ENCODE peak calls at places on chromosomes 7 and 10, in seven cellular contexts. I, M, P, A, X, V and J are unnamed samples.

GRCh38 chr10:5652746-5653145 is 13.6 kb downstream of the ASB13 start:
- DNase-seq in I (no peak), M (no peak), P (no peak), A (no peak), X (no peak), V (no peak), J (no peak)

GRCh38 chr10:52099026-52099600 is 215.0 kb upstream of the DKK1 start:
- DNase-seq in I (no peak), M (no peak), P (no peak), A (no peak), X (no peak), V (no peak), J (no peak)

GRCh38 chr10:97853006-97853405 is 3.4 kb downstream of the GOLGA7B start:
- DNase-seq in I (peak), M (no peak), P (no peak), A (peak), X (no peak), V (no peak), J (no peak)

GRCh38 chr7:17940302-17941170 is at the start of gene SNX13:
- DNase-seq in I (peak), M (peak), P (peak), A (peak), X (peak), V (peak), J (peak)

GRCh38 chr7:79317728-79318127 is 135.7 kb downstream of the MAGI2 start:
- DNase-seq in I (peak), M (no peak), P (no peak), A (peak), X (no peak), V (peak), J (no peak)

GRCh38 chr7:69780377-69780776 is 182.1 kb downstream of the AUTS2 start:
- DNase-seq in I (no peak), M (no peak), P (no peak), A (peak), X (no peak), V (no peak), J (no peak)

GRCh38 chr10:77220150-77220549 is 417.5 kb downstream of the KCNMA1 start:
- DNase-seq in I (no peak), M (no peak), P (no peak), A (no peak), X (no peak), V (no peak), J (no peak)

GRCh38 chr7:141483044-141483443 is 68.2 kb upstream of the AGK start:
- DNase-seq in I (no peak), M (no peak), P (no peak), A (peak), X (no peak), V (no peak), J (no peak)

GRCh38 chr10:95789928-95790327 is 34.0 kb downstream of the ENTPD1 start:
- DNase-seq in I (no peak), M (no peak), P (no peak), A (no peak), X (no peak), V (no peak), J (no peak)

GRCh38 chr7:150685219-150686029 is at the start of gene GIMAP2:
- DNase-seq in I (peak), M (peak), P (no peak), A (peak), X (no peak), V (no peak), J (peak)

GRCh38 chr7:26653430-26653911 is 210.9 kb downstream of the SKAP2 start:
- DNase-seq in I (no peak), M (no peak), P (no peak), A (peak), X (no peak), V (no peak), J (no peak)

GRCh38 chr7:131546126-131546525 is 10.3 kb downstream of the PODXL start:
- DNase-seq in I (no peak), M (no peak), P (no peak), A (peak), X (no peak), V (no peak), J (no peak)